ENCODE peak calls at places on chromosomes 7 and 10, in five cellular contexts. One of them, this sample, is unnamed.

GRCh38 chr10:4623757-4624420 is 202.1 kb upstream of the AKR1E2 start:
- DNase-seq in CD4-positive, CD25-positive, alpha-beta regulatory T cell: no peak
- DNase-seq in AG08395: peak; percentile 4
- DNase-seq in endothelial cell: no peak
- DNase-seq in CD8-positive, alpha-beta T cell: no peak
- DNase-seq in this sample: peak; percentile 44

GRCh38 chr10:15459218-15459617 is 88.1 kb upstream of the FAM171A1 start:
- DNase-seq in CD4-positive, CD25-positive, alpha-beta regulatory T cell: no peak
- DNase-seq in AG08395: no peak
- DNase-seq in endothelial cell: no peak
- DNase-seq in CD8-positive, alpha-beta T cell: no peak
- DNase-seq in this sample: no peak

GRCh38 chr7:129434846-129435318 is 650 bp downstream of the STRIP2 start:
- DNase-seq in CD4-positive, CD25-positive, alpha-beta regulatory T cell: no peak
- DNase-seq in AG08395: peak; percentile 23
- DNase-seq in endothelial cell: peak; percentile 43
- DNase-seq in CD8-positive, alpha-beta T cell: no peak
- DNase-seq in this sample: peak; percentile 33

GRCh38 chr7:120480472-120480871 is 207.5 kb downstream of the KCND2 start:
- DNase-seq in CD4-positive, CD25-positive, alpha-beta regulatory T cell: no peak
- DNase-seq in AG08395: no peak
- DNase-seq in endothelial cell: no peak
- DNase-seq in CD8-positive, alpha-beta T cell: no peak
- DNase-seq in this sample: no peak

GRCh38 chr10:5669609-5670008 is 3.2 kb upstream of the ASB13 start:
- DNase-seq in CD4-positive, CD25-positive, alpha-beta regulatory T cell: no peak
- DNase-seq in AG08395: no peak
- DNase-seq in endothelial cell: no peak
- DNase-seq in CD8-positive, alpha-beta T cell: no peak
- DNase-seq in this sample: no peak

GRCh38 chr10:5292196-5292735 is 72.5 kb upstream of the UCN3 start:
- DNase-seq in CD4-positive, CD25-positive, alpha-beta regulatory T cell: peak; percentile 92
- DNase-seq in AG08395: no peak
- DNase-seq in endothelial cell: no peak
- DNase-seq in CD8-positive, alpha-beta T cell: peak; percentile 22
- DNase-seq in this sample: no peak

GRCh38 chr7:119270045-119270464 is 1002.9 kb upstream of the KCND2 start:
- DNase-seq in CD4-positive, CD25-positive, alpha-beta regulatory T cell: peak; percentile 48
- DNase-seq in AG08395: peak; percentile 10
- DNase-seq in endothelial cell: peak; percentile 49
- DNase-seq in CD8-positive, alpha-beta T cell: no peak
- DNase-seq in this sample: peak; percentile 82

GRCh38 chr7:3918576-3918975 is 617.5 kb downstream of the SDK1 start:
- DNase-seq in CD4-positive, CD25-positive, alpha-beta regulatory T cell: peak; percentile 3
- DNase-seq in AG08395: no peak
- DNase-seq in endothelial cell: no peak
- DNase-seq in CD8-positive, alpha-beta T cell: no peak
- DNase-seq in this sample: no peak

GRCh38 chr7:135414850-135415439 is 95.0 kb downstream of the CNOT4 start:
- DNase-seq in CD4-positive, CD25-positive, alpha-beta regulatory T cell: peak; percentile 64
- DNase-seq in AG08395: peak; percentile 12
- DNase-seq in endothelial cell: peak; percentile 55
- DNase-seq in CD8-positive, alpha-beta T cell: no peak
- DNase-seq in this sample: peak; percentile 82

GRCh38 chr10:102917314-102917961 is 656 bp upstream of the CNNM2 start:
- DNase-seq in CD4-positive, CD25-positive, alpha-beta regulatory T cell: peak; percentile 85
- DNase-seq in AG08395: peak; percentile 66
- DNase-seq in endothelial cell: peak; percentile 79
- DNase-seq in CD8-positive, alpha-beta T cell: peak; percentile 73
- DNase-seq in this sample: peak; percentile 78

GRCh38 chr10:52539463-52539862 is 225.4 kb downstream of the DKK1 start:
- DNase-seq in CD4-positive, CD25-positive, alpha-beta regulatory T cell: no peak
- DNase-seq in AG08395: no peak
- DNase-seq in endothelial cell: no peak
- DNase-seq in CD8-positive, alpha-beta T cell: no peak
- DNase-seq in this sample: peak; percentile 44

GRCh38 chr7:55258631-55259030 is 106.5 kb upstream of the LANCL2 start:
- DNase-seq in CD4-positive, CD25-positive, alpha-beta regulatory T cell: no peak
- DNase-seq in AG08395: no peak
- DNase-seq in endothelial cell: no peak
- DNase-seq in CD8-positive, alpha-beta T cell: no peak
- DNase-seq in this sample: no peak

GRCh38 chr10:122495406-122496340 is 34.3 kb downstream of the HTRA1 start:
- DNase-seq in CD4-positive, CD25-positive, alpha-beta regulatory T cell: peak; percentile 13
- DNase-seq in AG08395: peak; percentile 32
- DNase-seq in endothelial cell: no peak
- DNase-seq in CD8-positive, alpha-beta T cell: no peak
- DNase-seq in this sample: peak; percentile 77

GRCh38 chr7:372939-373791 is 83.2 kb downstream of the FOXL3 start:
- DNase-seq in CD4-positive, CD25-positive, alpha-beta regulatory T cell: no peak
- DNase-seq in AG08395: no peak
- DNase-seq in endothelial cell: no peak
- DNase-seq in CD8-positive, alpha-beta T cell: no peak
- DNase-seq in this sample: no peak

GRCh38 chr7:55074008-55074499 is 55.2 kb downstream of the EGFR start:
- DNase-seq in CD4-positive, CD25-positive, alpha-beta regulatory T cell: peak; percentile 85
- DNase-seq in AG08395: peak; percentile 58
- DNase-seq in endothelial cell: no peak
- DNase-seq in CD8-positive, alpha-beta T cell: peak; percentile 7
- DNase-seq in this sample: peak; percentile 98

GRCh38 chr7:469591-469961 is 50.1 kb downstream of the PDGFA start:
- DNase-seq in CD4-positive, CD25-positive, alpha-beta regulatory T cell: no peak
- DNase-seq in AG08395: no peak
- DNase-seq in endothelial cell: no peak
- DNase-seq in CD8-positive, alpha-beta T cell: no peak
- DNase-seq in this sample: no peak

GRCh38 chr10:43086321-43086942 is 9.6 kb downstream of the RET start:
- DNase-seq in CD4-positive, CD25-positive, alpha-beta regulatory T cell: no peak
- DNase-seq in AG08395: no peak
- DNase-seq in endothelial cell: no peak
- DNase-seq in CD8-positive, alpha-beta T cell: no peak
- DNase-seq in this sample: no peak

GRCh38 chr10:86955501-86956194 is 1.8 kb downstream of the MMRN2 start:
- DNase-seq in CD4-positive, CD25-positive, alpha-beta regulatory T cell: no peak
- DNase-seq in AG08395: no peak
- DNase-seq in endothelial cell: peak; percentile 63
- DNase-seq in CD8-positive, alpha-beta T cell: no peak
- DNase-seq in this sample: no peak

GRCh38 chr7:25122373-25122772 is 2.7 kb downstream of the CYCS start:
- DNase-seq in CD4-positive, CD25-positive, alpha-beta regulatory T cell: no peak
- DNase-seq in AG08395: peak; percentile 48
- DNase-seq in endothelial cell: no peak
- DNase-seq in CD8-positive, alpha-beta T cell: no peak
- DNase-seq in this sample: peak; percentile 31

GRCh38 chr7:32318300-32319018 is 171.7 kb downstream of the LSM5 start:
- DNase-seq in CD4-positive, CD25-positive, alpha-beta regulatory T cell: no peak
- DNase-seq in AG08395: no peak
- DNase-seq in endothelial cell: no peak
- DNase-seq in CD8-positive, alpha-beta T cell: no peak
- DNase-seq in this sample: no peak

GRCh38 chr10:78739411-78740053 is 329.2 kb upstream of the ZMIZ1 start:
- DNase-seq in CD4-positive, CD25-positive, alpha-beta regulatory T cell: no peak
- DNase-seq in AG08395: no peak
- DNase-seq in endothelial cell: no peak
- DNase-seq in CD8-positive, alpha-beta T cell: no peak
- DNase-seq in this sample: no peak

GRCh38 chr7:8724080-8724718 is 290.8 kb downstream of the NXPH1 start:
- DNase-seq in CD4-positive, CD25-positive, alpha-beta regulatory T cell: peak; percentile 19
- DNase-seq in AG08395: no peak
- DNase-seq in endothelial cell: peak; percentile 57
- DNase-seq in CD8-positive, alpha-beta T cell: no peak
- DNase-seq in this sample: peak; percentile 1

GRCh38 chr7:157540606-157541294 is 203.9 kb downstream of the DNAJB6 start:
- DNase-seq in CD4-positive, CD25-positive, alpha-beta regulatory T cell: no peak
- DNase-seq in AG08395: no peak
- DNase-seq in endothelial cell: no peak
- DNase-seq in CD8-positive, alpha-beta T cell: no peak
- DNase-seq in this sample: no peak

GRCh38 chr10:36188054-36188453 is 546.0 kb upstream of the FZD8 start:
- DNase-seq in CD4-positive, CD25-positive, alpha-beta regulatory T cell: no peak
- DNase-seq in AG08395: no peak
- DNase-seq in endothelial cell: no peak
- DNase-seq in CD8-positive, alpha-beta T cell: no peak
- DNase-seq in this sample: no peak

GRCh38 chr7:24572014-24572413 is 1.2 kb upstream of the PALS2 start:
- DNase-seq in CD4-positive, CD25-positive, alpha-beta regulatory T cell: no peak
- DNase-seq in AG08395: no peak
- DNase-seq in endothelial cell: no peak
- DNase-seq in CD8-positive, alpha-beta T cell: no peak
- DNase-seq in this sample: no peak

GRCh38 chr10:132229834-132230556 is 43.2 kb downstream of the DPYSL4 start:
- DNase-seq in CD4-positive, CD25-positive, alpha-beta regulatory T cell: peak; percentile 71
- DNase-seq in AG08395: no peak
- DNase-seq in endothelial cell: no peak
- DNase-seq in CD8-positive, alpha-beta T cell: peak; percentile 26
- DNase-seq in this sample: no peak

GRCh38 chr10:132481690-132482089 is 55.9 kb upstream of the INPP5A start:
- DNase-seq in CD4-positive, CD25-positive, alpha-beta regulatory T cell: no peak
- DNase-seq in AG08395: no peak
- DNase-seq in endothelial cell: no peak
- DNase-seq in CD8-positive, alpha-beta T cell: no peak
- DNase-seq in this sample: no peak

GRCh38 chr7:111090834-111091233 is at the start of gene LRRN3:
- DNase-seq in CD4-positive, CD25-positive, alpha-beta regulatory T cell: peak; percentile 55
- DNase-seq in AG08395: peak; percentile 61
- DNase-seq in endothelial cell: no peak
- DNase-seq in CD8-positive, alpha-beta T cell: no peak
- DNase-seq in this sample: peak; percentile 89

GRCh38 chr7:7114575-7115291 is 67.6 kb upstream of the C1GALT1 start:
- DNase-seq in CD4-positive, CD25-positive, alpha-beta regulatory T cell: no peak
- DNase-seq in AG08395: no peak
- DNase-seq in endothelial cell: no peak
- DNase-seq in CD8-positive, alpha-beta T cell: no peak
- DNase-seq in this sample: no peak

GRCh38 chr10:63819753-63820347 is 298.6 kb downstream of the REEP3 start:
- DNase-seq in CD4-positive, CD25-positive, alpha-beta regulatory T cell: peak; percentile 5
- DNase-seq in AG08395: peak; percentile 71
- DNase-seq in endothelial cell: peak; percentile 74
- DNase-seq in CD8-positive, alpha-beta T cell: no peak
- DNase-seq in this sample: peak; percentile 91

GRCh38 chr7:101330011-101330484 is 8.4 kb upstream of the IFT22 start:
- DNase-seq in CD4-positive, CD25-positive, alpha-beta regulatory T cell: no peak
- DNase-seq in AG08395: no peak
- DNase-seq in endothelial cell: peak; percentile 30
- DNase-seq in CD8-positive, alpha-beta T cell: no peak
- DNase-seq in this sample: no peak

GRCh38 chr7:141915565-141915964 is 634 bp upstream of the OR9A4 start:
- DNase-seq in CD4-positive, CD25-positive, alpha-beta regulatory T cell: no peak
- DNase-seq in AG08395: no peak
- DNase-seq in endothelial cell: no peak
- DNase-seq in CD8-positive, alpha-beta T cell: no peak
- DNase-seq in this sample: no peak

GRCh38 chr10:97849491-97850402 is at the start of gene GOLGA7B:
- DNase-seq in CD4-positive, CD25-positive, alpha-beta regulatory T cell: peak; percentile 75
- DNase-seq in AG08395: peak; percentile 50
- DNase-seq in endothelial cell: peak; percentile 78
- DNase-seq in CD8-positive, alpha-beta T cell: peak; percentile 53
- DNase-seq in this sample: peak; percentile 13

GRCh38 chr7:25075459-25075858 is 49.6 kb downstream of the CYCS start:
- DNase-seq in CD4-positive, CD25-positive, alpha-beta regulatory T cell: no peak
- DNase-seq in AG08395: no peak
- DNase-seq in endothelial cell: no peak
- DNase-seq in CD8-positive, alpha-beta T cell: no peak
- DNase-seq in this sample: no peak

GRCh38 chr7:55185941-55186609 is 167.3 kb downstream of the EGFR start:
- DNase-seq in CD4-positive, CD25-positive, alpha-beta regulatory T cell: no peak
- DNase-seq in AG08395: peak; percentile 94
- DNase-seq in endothelial cell: no peak
- DNase-seq in CD8-positive, alpha-beta T cell: no peak
- DNase-seq in this sample: peak; percentile 92

GRCh38 chr7:106216517-106217088 is 68.2 kb downstream of the NAMPT start:
- DNase-seq in CD4-positive, CD25-positive, alpha-beta regulatory T cell: no peak
- DNase-seq in AG08395: peak; percentile 88
- DNase-seq in endothelial cell: no peak
- DNase-seq in CD8-positive, alpha-beta T cell: no peak
- DNase-seq in this sample: peak; percentile 97

GRCh38 chr10:119198438-119198837 is 8.9 kb upstream of the GRK5 start:
- DNase-seq in CD4-positive, CD25-positive, alpha-beta regulatory T cell: peak; percentile 32
- DNase-seq in AG08395: no peak
- DNase-seq in endothelial cell: no peak
- DNase-seq in CD8-positive, alpha-beta T cell: no peak
- DNase-seq in this sample: peak; percentile 47

GRCh38 chr7:93055543-93056107 is 62.2 kb downstream of the SAMD9 start:
- DNase-seq in CD4-positive, CD25-positive, alpha-beta regulatory T cell: peak; percentile 65
- DNase-seq in AG08395: peak; percentile 56
- DNase-seq in endothelial cell: no peak
- DNase-seq in CD8-positive, alpha-beta T cell: no peak
- DNase-seq in this sample: peak; percentile 68

GRCh38 chr7:4641091-4641666 is 40.9 kb upstream of the FOXK1 start:
- DNase-seq in CD4-positive, CD25-positive, alpha-beta regulatory T cell: no peak
- DNase-seq in AG08395: no peak
- DNase-seq in endothelial cell: no peak
- DNase-seq in CD8-positive, alpha-beta T cell: no peak
- DNase-seq in this sample: no peak